ENCODE peak calls at places on chromosomes 13 and 19, in six cellular contexts. T, A, F, P, W and M are unnamed samples.

GRCh38 chr19:50972795-50973376 is 3.5 kb upstream of the KLK6 start:
- DNase-seq in T (no peak), A (no peak), F (no peak), P (no peak), W (no peak), M (no peak)

GRCh38 chr19:49256691-49257090 is 68.3 kb downstream of the SLC6A16 start:
- DNase-seq in T (no peak), A (no peak), F (no peak), P (no peak), W (no peak), M (no peak)

GRCh38 chr13:35388979-35389378 is 87.5 kb downstream of the MAB21L1 start:
- DNase-seq in T (peak), A (peak), F (peak), P (no peak), W (no peak), M (no peak)

GRCh38 chr13:46404732-46405097 is 17.7 kb upstream of the RUBCNL start:
- DNase-seq in T (no peak), A (no peak), F (no peak), P (no peak), W (no peak), M (no peak)

GRCh38 chr19:28793391-28794168 is 419.4 kb downstream of the UQCRFS1 start:
- DNase-seq in T (peak), A (no peak), F (peak), P (peak), W (peak), M (no peak)

GRCh38 chr13:64709079-64709478 is 2521.1 kb downstream of the PCDH9 start:
- DNase-seq in T (peak), A (no peak), F (no peak), P (no peak), W (no peak), M (no peak)

GRCh38 chr19:35856546-35857149 is at the start of gene KIRREL2:
- DNase-seq in T (peak), A (no peak), F (peak), P (peak), W (peak), M (no peak)

GRCh38 chr19:1904385-1905070 is 671 bp upstream of the ADAT3 start:
- DNase-seq in T (peak), A (no peak), F (peak), P (peak), W (peak), M (peak)

GRCh38 chr19:48844472-48844871 is 8.2 kb upstream of the HSD17B14 start:
- DNase-seq in T (peak), A (peak), F (no peak), P (peak), W (no peak), M (peak)

GRCh38 chr13:99774644-99775043 is 196.9 kb downstream of the ZIC5 start:
- DNase-seq in T (no peak), A (no peak), F (no peak), P (no peak), W (no peak), M (no peak)

GRCh38 chr19:16400911-16401675 is 70.7 kb downstream of the EPS15L1 start:
- DNase-seq in T (no peak), A (peak), F (no peak), P (no peak), W (no peak), M (no peak)

GRCh38 chr19:1492474-1493006 is 1.6 kb downstream of the REEP6 start:
- DNase-seq in T (no peak), A (no peak), F (no peak), P (no peak), W (no peak), M (no peak)

GRCh38 chr13:59461411-59461810 is 702.3 kb downstream of the DIAPH3 start:
- DNase-seq in T (no peak), A (no peak), F (no peak), P (no peak), W (no peak), M (no peak)

GRCh38 chr13:26995159-26995558 is 176.5 kb downstream of the USP12 start:
- DNase-seq in T (no peak), A (no peak), F (no peak), P (no peak), W (no peak), M (no peak)

GRCh38 chr13:113157206-113157928 is 1.1 kb upstream of the PROZ start:
- DNase-seq in T (peak), A (no peak), F (no peak), P (peak), W (peak), M (no peak)

GRCh38 chr19:51921949-51922348 is 5.3 kb upstream of the ZNF613 start:
- DNase-seq in T (no peak), A (no peak), F (no peak), P (no peak), W (no peak), M (no peak)

GRCh38 chr13:110530839-110531499 is 30.6 kb downstream of the RAB20 start:
- DNase-seq in T (no peak), A (no peak), F (no peak), P (no peak), W (no peak), M (no peak)

GRCh38 chr19:49952906-49953305 is 8.1 kb downstream of the SIGLEC11 start:
- DNase-seq in T (no peak), A (no peak), F (no peak), P (no peak), W (no peak), M (no peak)

GRCh38 chr19:17097593-17098126 is 22.1 kb downstream of the MYO9B start:
- DNase-seq in T (peak), A (peak), F (no peak), P (no peak), W (no peak), M (peak)

GRCh38 chr13:59318320-59318930 is 845.3 kb downstream of the DIAPH3 start:
- DNase-seq in T (peak), A (peak), F (peak), P (peak), W (peak), M (peak)

GRCh38 chr13:29849071-29849541 is 1.3 kb downstream of the UBL3 start:
- DNase-seq in T (peak), A (peak), F (no peak), P (no peak), W (no peak), M (no peak)

GRCh38 chr19:6032381-6032780 is 54.4 kb upstream of the RANBP3 start:
- DNase-seq in T (no peak), A (no peak), F (no peak), P (no peak), W (peak), M (no peak)

GRCh38 chr19:19782783-19783182 is 38.8 kb downstream of the ZNF506 start:
- DNase-seq in T (no peak), A (no peak), F (no peak), P (no peak), W (no peak), M (no peak)

GRCh38 chr13:23678768-23679167 is 108.6 kb downstream of the TNFRSF19 start:
- DNase-seq in T (no peak), A (no peak), F (no peak), P (no peak), W (no peak), M (no peak)

GRCh38 chr13:89465366-89465765 is 1794.2 kb downstream of the SLITRK5 start:
- DNase-seq in T (no peak), A (no peak), F (no peak), P (no peak), W (no peak), M (no peak)

GRCh38 chr19:40588110-40588854 is 11.6 kb downstream of the SHKBP1 start:
- DNase-seq in T (no peak), A (no peak), F (no peak), P (peak), W (no peak), M (no peak)

GRCh38 chr19:40581531-40581930 is 4.9 kb downstream of the SHKBP1 start:
- DNase-seq in T (no peak), A (no peak), F (no peak), P (no peak), W (no peak), M (no peak)

GRCh38 chr13:106919093-106919492 is 351.2 kb upstream of the ARGLU1 start:
- DNase-seq in T (no peak), A (no peak), F (no peak), P (no peak), W (no peak), M (no peak)

GRCh38 chr13:62633448-62633847 is 1217.8 kb upstream of the PCDH20 start:
- DNase-seq in T (no peak), A (no peak), F (no peak), P (no peak), W (no peak), M (no peak)

DNA sequence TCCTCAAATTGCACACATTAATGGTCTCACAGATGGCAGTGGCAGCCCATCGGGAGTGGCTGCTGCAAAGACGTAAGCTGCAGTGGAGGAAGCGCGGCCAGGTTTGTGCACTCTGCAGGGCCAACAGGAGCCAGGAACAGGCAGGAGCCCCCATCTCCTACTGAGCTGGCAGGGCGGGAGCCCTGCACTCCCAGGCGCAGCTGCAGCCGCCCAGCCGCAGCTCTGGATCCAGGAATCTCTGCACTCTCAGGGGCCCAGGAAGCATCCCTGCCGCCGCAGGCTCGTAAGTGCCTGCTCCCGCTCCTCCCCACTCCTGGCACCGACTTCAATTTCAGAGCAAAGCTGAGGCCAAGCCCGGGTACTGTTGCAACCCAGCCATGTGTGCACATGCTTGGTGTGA is 37.5 kb downstream of the ANKRD27 start:
- DNase-seq in T (no peak), A (no peak), F (no peak), P (no peak), W (no peak), M (no peak)
- H4K8ac ChIP-seq in T (no peak), A (no peak), F (no peak), P (no peak), W (no peak), M (no peak)

GRCh38 chr19:38658462-38659306 is 11.2 kb downstream of the ACTN4 start:
- DNase-seq in T (peak), A (peak), F (no peak), P (no peak), W (no peak), M (peak)
- H2BK120ac ChIP-seq in T (no peak), A (peak), F (no peak), P (peak), W (no peak), M (peak)

GRCh38 chr13:48626077-48626449 is 27.7 kb upstream of the CYSLTR2 start:
- DNase-seq in T (no peak), A (peak), F (no peak), P (no peak), W (no peak), M (peak)
- H2BK5ac ChIP-seq in T (no peak), A (no peak), F (no peak), P (no peak), W (no peak), M (no peak)

DNA sequence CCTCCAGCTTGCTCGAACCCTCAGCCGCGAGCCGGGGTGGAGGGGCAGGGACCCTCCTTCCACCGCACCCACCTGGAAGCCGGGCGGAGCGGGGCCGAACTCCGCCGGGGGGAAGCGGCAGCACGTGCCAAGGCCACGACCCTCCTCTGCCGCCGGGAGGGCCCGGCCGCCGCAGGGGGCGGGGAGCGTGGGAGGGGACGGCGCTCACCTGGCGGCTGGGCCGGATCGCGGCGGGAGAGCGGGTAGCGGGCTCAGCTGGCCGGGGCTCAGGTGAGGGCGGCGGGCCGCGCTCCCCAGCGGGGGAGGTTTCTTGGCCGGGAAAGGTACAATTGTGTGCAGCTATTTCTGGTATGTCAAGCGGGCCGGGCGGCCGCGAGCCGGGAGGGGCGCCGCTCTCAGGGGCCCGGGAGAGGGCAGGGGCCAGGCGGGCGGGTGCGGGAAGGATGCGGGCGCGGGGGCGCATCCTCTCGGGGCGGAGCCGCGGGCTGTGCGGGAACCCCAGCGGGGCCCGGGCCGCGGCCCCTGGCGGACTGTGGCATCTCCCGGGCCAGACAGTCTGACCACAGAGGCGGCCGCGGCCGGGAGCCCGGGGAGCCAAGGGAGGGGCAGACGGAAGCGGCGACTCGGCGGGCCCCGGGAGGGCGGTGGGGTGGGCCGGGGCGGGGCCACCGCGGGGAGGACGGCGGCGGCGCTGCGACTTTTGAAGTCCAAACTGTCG is at the start of gene LMO7:
- DNase-seq in T (peak), A (peak), F (peak), P (peak), W (peak), M (peak)
- H4K8ac ChIP-seq in T (no peak), A (peak), F (peak), P (no peak), W (peak), M (peak)

GRCh38 chr19:345320-345879 is 804 bp upstream of the MIER2 start:
- DNase-seq in T (no peak), A (no peak), F (no peak), P (no peak), W (no peak), M (no peak)

GRCh38 chr19:343941-344624 is 513 bp downstream of the MIER2 start:
- DNase-seq in T (peak), A (no peak), F (peak), P (no peak), W (peak), M (peak)

GRCh38 chr19:343451-343931 is 1.1 kb downstream of the MIER2 start:
- DNase-seq in T (no peak), A (no peak), F (no peak), P (no peak), W (no peak), M (no peak)

GRCh38 chr19:342801-343421 is 1.7 kb downstream of the MIER2 start:
- DNase-seq in T (no peak), A (peak), F (no peak), P (no peak), W (no peak), M (no peak)

GRCh38 chr19:344625-345319 is at the start of gene MIER2:
- DNase-seq in T (peak), A (peak), F (peak), P (peak), W (peak), M (peak)
- H2BK120ac ChIP-seq in T (no peak), A (peak), F (no peak), P (no peak), W (peak), M (peak)

GRCh38 chr13:102798653-102799543 is at the start of the genes BIVM and POGLUT2:
- DNase-seq in T (peak), A (peak), F (peak), P (peak), W (peak), M (peak)
- H2BK5ac ChIP-seq in T (no peak), A (peak), F (no peak), P (no peak), W (no peak), M (no peak)

DNA sequence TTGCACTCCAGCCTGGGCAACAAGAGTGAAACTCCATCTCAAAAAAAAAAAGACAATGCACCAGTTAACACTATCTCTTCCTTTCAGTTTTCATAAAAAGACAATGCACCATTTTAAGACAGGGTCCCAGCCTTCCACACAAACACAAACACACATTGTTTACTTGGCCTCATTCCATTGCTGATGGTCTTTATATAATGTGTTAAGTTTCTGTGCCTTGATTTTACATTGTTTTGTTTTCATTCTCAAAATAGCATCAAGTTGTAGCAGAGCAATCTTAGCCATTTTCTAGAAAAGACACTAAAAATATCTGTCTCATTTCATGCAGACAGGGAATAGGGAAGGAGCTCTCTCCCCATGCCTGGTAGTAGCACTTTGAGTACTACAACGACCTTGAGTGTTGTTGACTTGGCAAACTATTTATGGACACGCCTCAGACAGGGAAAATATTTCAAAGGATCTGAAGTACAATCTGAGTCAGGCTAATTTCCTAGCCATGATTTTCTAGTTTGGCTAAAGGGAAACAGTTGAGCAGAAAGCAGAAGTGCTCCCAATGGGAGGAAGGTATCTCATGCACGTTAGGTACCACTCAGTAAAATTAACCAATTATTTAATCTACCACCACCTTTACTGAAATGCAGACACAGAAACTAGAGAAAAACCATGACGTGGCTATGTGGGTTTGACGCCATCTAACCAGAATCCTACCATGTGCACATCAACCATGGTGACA is 120.6 kb downstream of the ABCC4 start:
- DNase-seq in T (no peak), A (no peak), F (no peak), P (no peak), W (no peak), M (no peak)
- H4K8ac ChIP-seq in T (no peak), A (no peak), F (no peak), P (no peak), W (no peak), M (no peak)